ENCODE peak calls at places on chromosomes 4 and X, in six cellular contexts. T is lower leg skin, W is keratinocyte, D is uterus, U is epithelial cell of esophagus, R is SK-N-SH. V is an unnamed sample.

GRCh38 chrX:71105638-71106037 is 902 bp downstream of the CXorf65 start:
- DNase-seq in T (no peak), W (no peak), D (no peak), U (no peak), R (no peak), V (no peak)

GRCh38 chrX:76279007-76279406 is 106.1 kb downstream of the PBDC1 start:
- DNase-seq in T (peak), W (no peak), D (peak), U (peak), R (peak), V (no peak)

GRCh38 chrX:148682206-148682605 is 181.8 kb downstream of the AFF2 start:
- DNase-seq in T (no peak), W (no peak), D (no peak), U (no peak), R (no peak), V (no peak)

GRCh38 chrX:43581888-43582539 is 74.1 kb upstream of the MAOA start:
- DNase-seq in T (no peak), W (no peak), D (no peak), U (peak), R (no peak), V (no peak)

GRCh38 chrX:103932133-103932532 is 30.3 kb upstream of the TMSB15B start:
- DNase-seq in T (no peak), W (no peak), D (no peak), U (no peak), R (no peak), V (no peak)

GRCh38 chr4:133152330-133152791 is 3.3 kb downstream of the PCDH10 start:
- DNase-seq in T (no peak), W (no peak), D (no peak), U (peak), R (no peak), V (no peak)

GRCh38 chrX:24694825-24695224 is 1.1 kb downstream of the POLA1 start:
- DNase-seq in T (no peak), W (no peak), D (no peak), U (no peak), R (no peak), V (no peak)

GRCh38 chr4:18676136-18676922 is 654.8 kb upstream of the LCORL start:
- DNase-seq in T (no peak), W (no peak), D (no peak), U (no peak), R (no peak), V (no peak)

GRCh38 chrX:32408389-32408788 is 803.0 kb downstream of the DMD start:
- DNase-seq in T (no peak), W (no peak), D (no peak), U (peak), R (peak), V (no peak)

GRCh38 chrX:80749404-80749803 is 60.3 kb downstream of the BRWD3 start:
- DNase-seq in T (no peak), W (no peak), D (no peak), U (no peak), R (no peak), V (no peak)

GRCh38 chrX:107710617-107711391 is 64.8 kb downstream of the TSC22D3 start:
- DNase-seq in T (peak), W (no peak), D (peak), U (peak), R (no peak), V (peak)

GRCh38 chr4:100288811-100289529 is 98.7 kb upstream of the DDIT4L start:
- DNase-seq in T (no peak), W (no peak), D (no peak), U (peak), R (no peak), V (no peak)

GRCh38 chrX:124555036-124555595 is 208.8 kb downstream of the SH2D1A start:
- DNase-seq in T (no peak), W (peak), D (no peak), U (peak), R (no peak), V (no peak)

GRCh38 chr4:6204871-6205583 is 4.7 kb upstream of the JAKMIP1 start:
- DNase-seq in T (no peak), W (no peak), D (no peak), U (no peak), R (no peak), V (peak)

GRCh38 chr4:94889523-94889922 is 131.8 kb downstream of the BMPR1B start:
- DNase-seq in T (no peak), W (no peak), D (no peak), U (no peak), R (no peak), V (no peak)

GRCh38 chrX:30657542-30658238 is 4.5 kb downstream of the GK start:
- DNase-seq in T (no peak), W (peak), D (no peak), U (peak), R (no peak), V (no peak)

GRCh38 chr4:26568446-26568994 is 15.4 kb upstream of the TBC1D19 start:
- DNase-seq in T (no peak), W (no peak), D (no peak), U (peak), R (no peak), V (no peak)

GRCh38 chr4:2763511-2763967 is 7.4 kb upstream of the TNIP2 start:
- DNase-seq in T (no peak), W (no peak), D (no peak), U (no peak), R (peak), V (no peak)

GRCh38 chr4:81997313-81997712 is 376.5 kb downstream of the HNRNPD start:
- DNase-seq in T (no peak), W (no peak), D (no peak), U (no peak), R (no peak), V (no peak)

GRCh38 chr4:99062120-99062519 is 26.5 kb downstream of the ADH5 start:
- DNase-seq in T (no peak), W (no peak), D (no peak), U (no peak), R (no peak), V (no peak)

GRCh38 chr4:45363931-45364330 is 637.6 kb upstream of the GNPDA2 start:
- DNase-seq in T (no peak), W (no peak), D (no peak), U (no peak), R (no peak), V (no peak)

GRCh38 chrX:63656871-63657580 is 128.0 kb downstream of the ARHGEF9 start:
- DNase-seq in T (no peak), W (no peak), D (no peak), U (peak), R (no peak), V (no peak)

GRCh38 chrX:34918856-34919255 is 23.7 kb upstream of the FAM47B start:
- DNase-seq in T (no peak), W (no peak), D (no peak), U (peak), R (peak), V (no peak)

GRCh38 chr4:152828122-152828521 is 48.4 kb downstream of the ARFIP1 start:
- DNase-seq in T (no peak), W (no peak), D (no peak), U (peak), R (no peak), V (no peak)

GRCh38 chr4:170005472-170005871 is 20.7 kb downstream of the MFAP3L start:
- DNase-seq in T (no peak), W (no peak), D (peak), U (no peak), R (no peak), V (no peak)

GRCh38 chr4:129092636-129093172 is 635 bp downstream of the SCLT1 start:
- DNase-seq in T (no peak), W (no peak), D (no peak), U (peak), R (no peak), V (no peak)

GRCh38 chrX:63434665-63435064 is 83.5 kb upstream of the SPIN4 start:
- DNase-seq in T (peak), W (no peak), D (no peak), U (peak), R (no peak), V (no peak)

GRCh38 chrX:146615807-146616206 is 193.8 kb upstream of the CXorf51B start:
- DNase-seq in T (no peak), W (no peak), D (no peak), U (no peak), R (no peak), V (no peak)

GRCh38 chr4:4418676-4419370 is 31.9 kb downstream of the NSG1 start:
- DNase-seq in T (no peak), W (no peak), D (no peak), U (no peak), R (no peak), V (no peak)

GRCh38 chrX:56764153-56764974 is 35.3 kb downstream of the NBDY start:
- DNase-seq in T (peak), W (no peak), D (peak), U (peak), R (peak), V (peak)

GRCh38 chrX:154018518-154019060 is 1.1 kb downstream of the IRAK1 start:
- DNase-seq in T (no peak), W (no peak), D (no peak), U (no peak), R (peak), V (no peak)

GRCh38 chrX:154016366-154017076 is 3.2 kb downstream of the IRAK1 start:
- DNase-seq in T (no peak), W (no peak), D (no peak), U (no peak), R (no peak), V (no peak)

GRCh38 chrX:154019633-154020499 is at the start of gene IRAK1:
- DNase-seq in T (no peak), W (no peak), D (no peak), U (peak), R (peak), V (no peak)

GRCh38 chrX:154019061-154019621 is 561 bp downstream of the IRAK1 start:
- DNase-seq in T (no peak), W (no peak), D (no peak), U (no peak), R (peak), V (no peak)

GRCh38 chrX:154017766-154018517 is 1.8 kb downstream of the IRAK1 start:
- DNase-seq in T (no peak), W (no peak), D (no peak), U (no peak), R (no peak), V (no peak)
- TF ChIP-seq CTCF in T (no peak), W (no peak), D (no peak), U (no peak), R (no peak), V (no peak)

GRCh38 chr4:8192748-8193738 is 6.0 kb upstream of the SH3TC1 start:
- DNase-seq in T (peak), W (no peak), D (no peak), U (peak), R (peak), V (peak)
- TF ChIP-seq CTCF in T (no peak), W (no peak), D (no peak), U (peak), R (peak), V (no peak)

DNA sequence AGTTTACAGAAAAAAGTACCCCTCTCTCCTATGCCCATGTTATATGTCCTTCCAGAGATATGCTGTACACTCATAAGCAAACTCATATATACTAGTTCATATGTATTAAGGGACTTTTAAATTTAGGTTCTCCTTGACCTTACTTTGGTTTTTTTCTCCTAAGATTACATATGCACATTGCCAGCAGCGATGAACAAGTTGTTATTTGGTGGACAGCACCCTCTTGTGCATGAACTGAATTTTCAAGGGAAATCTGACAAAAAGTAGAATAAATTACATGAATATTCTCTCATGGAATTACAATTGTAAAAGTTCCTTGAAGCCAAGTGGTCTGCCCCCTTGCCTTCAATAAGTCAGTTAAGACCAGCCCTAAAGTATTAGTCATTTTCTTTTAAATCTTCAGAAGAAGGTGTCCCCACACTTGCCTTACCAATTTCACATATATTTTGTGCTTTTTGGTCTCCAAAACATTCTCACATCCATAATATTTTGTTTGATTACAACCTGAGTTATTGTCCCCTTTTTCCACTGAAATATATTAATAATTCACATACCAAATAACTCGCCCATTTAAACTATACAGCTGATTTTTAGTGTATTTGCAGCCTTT is 30.6 kb upstream of the SMARCA5 start:
- DNase-seq in T (no peak), W (no peak), D (peak), U (peak), R (peak), V (no peak)
- TF ChIP-seq CTCF in T (no peak), W (no peak), D (peak), U (peak), R (peak), V (peak)

DNA sequence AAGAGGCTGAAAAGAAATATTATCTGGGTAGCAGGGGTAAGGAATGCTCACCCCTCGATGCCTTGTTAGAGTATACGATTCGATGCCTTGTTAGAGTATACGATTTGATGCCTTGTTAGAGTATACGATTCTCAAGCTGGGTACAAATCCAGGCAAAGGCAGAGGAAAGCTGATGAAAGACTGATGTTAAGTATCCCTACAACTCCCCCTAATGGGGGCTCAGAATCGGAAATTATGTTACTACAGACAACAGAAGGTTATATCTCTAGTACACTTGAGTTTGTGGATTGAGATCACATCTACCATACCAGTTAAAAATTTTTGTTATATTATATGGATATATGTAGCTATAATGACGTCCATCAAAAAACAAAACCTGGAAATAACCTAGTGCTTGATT is 4.8 kb downstream of the LRRC66 start:
- DNase-seq in T (no peak), W (no peak), D (no peak), U (no peak), R (no peak), V (no peak)
- TF ChIP-seq CTCF in T (no peak), W (no peak), D (no peak), U (no peak), R (peak), V (no peak)

GRCh38 chr4:55001538-55001937 is 123.9 kb downstream of the KDR start:
- DNase-seq in T (no peak), W (no peak), D (no peak), U (no peak), R (no peak), V (no peak)
- TF ChIP-seq CTCF in T (no peak), W (no peak), D (no peak), U (no peak), R (no peak), V (no peak)

GRCh38 chr4:48241731-48242130 is 27.9 kb downstream of the TEC start:
- DNase-seq in T (no peak), W (no peak), D (no peak), U (no peak), R (no peak), V (no peak)
- TF ChIP-seq CTCF in T (no peak), W (no peak), D (no peak), U (no peak), R (no peak), V (no peak)

GRCh38 chrX:79559290-79559689 is 192.2 kb upstream of the ITM2A start:
- DNase-seq in T (no peak), W (no peak), D (no peak), U (no peak), R (no peak), V (no peak)
- TF ChIP-seq CTCF in T (no peak), W (no peak), D (no peak), U (no peak), R (no peak), V (no peak)

GRCh38 chrX:41258281-41258680 is 75.7 kb upstream of the DDX3X start:
- DNase-seq in T (no peak), W (no peak), D (no peak), U (no peak), R (no peak), V (no peak)

GRCh38 chrX:41259516-41259915 is 74.4 kb upstream of the DDX3X start:
- DNase-seq in T (no peak), W (no peak), D (no peak), U (no peak), R (peak), V (no peak)

GRCh38 chrX:41258871-41259270 is 75.1 kb upstream of the DDX3X start:
- DNase-seq in T (no peak), W (no peak), D (no peak), U (no peak), R (no peak), V (no peak)
- TF ChIP-seq CTCF in T (no peak), W (no peak), D (no peak), U (no peak), R (no peak), V (no peak)

DNA sequence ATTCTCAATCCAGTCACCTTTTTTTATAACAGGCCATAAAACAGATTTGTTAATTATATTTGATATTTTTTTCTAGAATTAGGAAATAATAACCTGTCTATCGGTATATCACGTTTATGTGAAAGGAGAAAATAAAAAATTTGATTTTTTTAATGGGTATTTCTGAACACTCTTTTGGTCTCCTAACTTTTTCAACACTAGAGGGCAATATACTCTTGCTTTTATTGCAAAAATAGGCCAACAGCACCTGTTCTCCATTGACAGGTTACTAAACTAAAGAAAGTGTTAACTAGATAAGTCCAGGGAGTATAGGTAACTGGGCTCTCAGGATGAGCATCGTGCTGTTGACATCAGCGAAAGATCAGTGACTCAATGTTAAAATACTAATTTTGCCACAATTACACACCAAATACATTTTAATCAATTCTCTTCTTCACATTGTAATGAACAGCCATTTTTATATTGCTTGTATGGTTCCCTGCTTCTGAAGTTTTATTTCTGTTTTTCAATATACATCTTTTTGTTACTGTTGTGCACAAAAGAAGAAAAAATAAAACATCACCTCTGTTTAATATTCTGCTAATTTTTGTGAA is 22.8 kb downstream of the NDST4 start:
- DNase-seq in T (no peak), W (no peak), D (no peak), U (peak), R (peak), V (no peak)
- TF ChIP-seq CTCF in T (no peak), W (no peak), D (peak), U (peak), R (peak), V (peak)

DNA sequence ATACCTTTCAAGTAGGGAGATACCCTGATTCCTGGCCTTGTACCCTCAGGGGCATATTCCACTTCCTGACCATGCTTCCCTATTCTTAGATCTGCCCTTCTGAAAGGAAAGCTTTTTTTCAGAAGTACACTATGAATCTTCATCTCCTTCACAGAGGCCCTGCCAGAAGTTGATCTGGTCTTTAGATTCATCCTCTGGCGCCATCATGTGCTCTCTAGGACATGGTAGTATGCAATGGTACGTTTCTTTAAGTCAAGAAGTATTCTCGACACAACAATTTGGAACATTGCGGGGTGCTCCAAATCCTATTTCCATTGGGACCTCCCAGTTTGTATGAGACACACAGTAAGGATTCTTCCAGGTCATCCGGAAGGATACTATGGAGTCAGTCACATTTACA is 39.7 kb upstream of the DIPK2B start:
- DNase-seq in T (no peak), W (no peak), D (no peak), U (no peak), R (no peak), V (no peak)
- TF ChIP-seq CTCF in T (no peak), W (no peak), D (no peak), U (no peak), R (no peak), V (no peak)

V was measured in CD14-positive monocyte.